ENCODE peak calls at places on chromosomes 12 and 14, in eight cellular contexts. Z is GM23338, L is fibroblast of lung, R is PC-3, U is hepatocyte, P is HepG2, G is neural progenitor cell, O is mammary epithelial cell. B is an unnamed sample.

GRCh38 chr12:57514720-57515467 is 5.4 kb downstream of the DDIT3 start:
- DNase-seq in L (no peak), R (no peak), O (no peak), Z (no peak), P (no peak), G (no peak), U (no peak), B (no peak)

GRCh38 chr14:98578204-98578603 is 693.8 kb downstream of the BCL11B start:
- DNase-seq in P (no peak), O (peak; percentile 94), Z (no peak), L (peak; percentile 50), G (no peak), R (peak; percentile 32), U (peak; percentile 28), B (no peak)

GRCh38 chr12:68804654-68805591 is 3.1 kb upstream of the MDM2 start:
- DNase-seq in R (no peak), Z (peak; percentile 73), P (peak; percentile 88), L (no peak), U (peak; percentile 30), O (no peak), G (no peak), B (no peak)

GRCh38 chr12:4214912-4215861 is 58.4 kb upstream of the CCND2 start:
- DNase-seq in O (no peak), P (no peak), R (no peak), Z (no peak), U (no peak), L (no peak), G (no peak), B (no peak)

GRCh38 chr12:21618566-21618965 is 13.9 kb upstream of the GYS2 start:
- DNase-seq in R (no peak), L (no peak), U (no peak), Z (no peak), P (no peak), O (no peak), G (no peak), B (no peak)

GRCh38 chr12:39145175-39145999 is 240.0 kb upstream of the CPNE8 start:
- DNase-seq in L (peak; percentile 21), G (peak; percentile 35), P (no peak), Z (peak; percentile 75), O (peak; percentile 36), U (peak; percentile 31), R (peak; percentile 70), B (no peak)

GRCh38 chr14:25050494-25051170 is 685 bp upstream of the STXBP6 start:
- DNase-seq in G (peak; percentile 57), P (no peak), U (peak; percentile 34), Z (peak; percentile 59), R (peak; percentile 38), L (peak; percentile 88), O (peak; percentile 58), B (no peak)

GRCh38 chr12:57576613-57577160 is 14.3 kb upstream of the PIP4K2C start:
- DNase-seq in O (no peak), P (peak; percentile 88), Z (no peak), L (no peak), G (no peak), R (peak; percentile 22), U (no peak), B (no peak)

GRCh38 chr12:130880411-130880885 is 8.6 kb downstream of the RAN start:
- DNase-seq in U (no peak), P (no peak), Z (no peak), G (no peak), L (no peak), O (no peak), R (no peak), B (no peak)

GRCh38 chr12:75641031-75641780 is 129.8 kb upstream of the KRR1 start:
- DNase-seq in G (no peak), U (peak; percentile 37), R (no peak), Z (no peak), P (no peak), O (peak; percentile 93), L (peak; percentile 99), B (peak; percentile 13)

GRCh38 chr14:20332386-20332945 is 613 bp downstream of the CCNB1IP1 start:
- DNase-seq in U (peak; percentile 56), G (peak; percentile 22), L (peak; percentile 8), O (peak; percentile 8), Z (peak; percentile 31), P (peak; percentile 42), R (no peak), B (no peak)

GRCh38 chr12:58341791-58342190 is 400.4 kb downstream of the ATP23 start:
- DNase-seq in O (no peak), U (peak; percentile 12), Z (no peak), L (peak; percentile 69), P (no peak), G (no peak), R (peak; percentile 13), B (peak; percentile 47)

GRCh38 chr12:91219511-91219910 is 36.9 kb upstream of the DCN start:
- DNase-seq in R (peak; percentile 41), O (peak; percentile 76), G (no peak), L (peak; percentile 19), U (peak; percentile 15), P (no peak), Z (no peak), B (no peak)

GRCh38 chr12:71392521-71393145 is 47.0 kb upstream of the LGR5 start:
- DNase-seq in R (peak; percentile 84), G (peak; percentile 74), O (peak; percentile 64), P (peak; percentile 69), U (peak; percentile 80), Z (peak; percentile 88), L (peak; percentile 74), B (peak; percentile 34)

GRCh38 chr12:57895337-57896138 is 45.8 kb upstream of the ATP23 start:
- DNase-seq in L (no peak), Z (no peak), P (no peak), U (no peak), G (no peak), R (no peak), O (no peak), B (no peak)

GRCh38 chr14:94157195-94157594 is 16.9 kb upstream of the PPP4R4 start:
- DNase-seq in U (no peak), L (no peak), Z (no peak), P (no peak), O (no peak), G (no peak), R (no peak), B (no peak)

DNA sequence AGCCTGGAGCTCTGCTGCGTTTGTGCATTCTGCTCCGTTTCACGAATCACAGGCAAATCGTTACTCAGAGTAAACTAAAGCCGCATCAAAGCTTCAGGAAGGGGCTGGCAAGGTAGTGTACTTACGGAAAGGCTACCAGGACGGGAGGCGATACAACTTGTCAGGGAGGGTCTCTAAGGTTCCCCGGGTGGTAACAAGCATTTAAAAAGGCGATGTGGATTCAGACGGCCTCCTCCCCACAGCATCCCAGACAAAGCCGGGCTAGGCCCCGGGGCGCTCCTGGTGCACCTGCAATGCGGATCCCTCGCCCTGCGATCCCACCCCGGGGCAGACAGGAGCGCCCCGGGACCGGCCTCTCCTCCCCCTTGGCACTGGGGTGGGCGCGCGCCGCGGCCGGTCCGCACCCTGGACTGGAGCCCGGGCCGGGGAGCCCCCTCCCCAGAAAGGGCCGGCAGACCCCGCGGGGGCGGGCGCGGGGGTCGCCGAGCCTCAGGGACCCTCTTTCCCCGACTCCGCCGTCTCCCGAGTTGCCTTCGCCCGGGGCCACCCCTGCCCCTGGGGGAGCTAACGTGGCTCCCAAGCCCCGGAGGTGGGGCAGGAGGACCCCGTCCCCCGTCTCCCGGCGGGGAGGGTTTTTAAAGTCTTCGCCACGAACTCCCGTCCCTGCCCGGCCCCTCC is 722 bp downstream of the CCDC92 start:
- DNase-seq in L (peak; percentile 59), O (peak; percentile 61), P (peak; percentile 58), Z (peak; percentile 98), G (peak; percentile 79), U (peak; percentile 64), R (peak; percentile 72), B (peak; percentile 24)
- TF ChIP-seq EZH2 in L (no peak), O (no peak), P (no peak), Z (no peak), G (no peak), U (no peak), R (no peak), B (no peak)

GRCh38 chr12:96570579-96570978 is 81.2 kb downstream of the CFAP54 start:
- DNase-seq in R (no peak), G (no peak), P (no peak), O (no peak), L (no peak), U (no peak), Z (no peak), B (no peak)

GRCh38 chr12:96571101-96571862 is 81.9 kb downstream of the CFAP54 start:
- DNase-seq in P (no peak), R (peak; percentile 8), Z (no peak), G (no peak), L (peak; percentile 45), U (no peak), O (no peak), B (no peak)
- H3K27me3 ChIP-seq in P (no peaks in the 10 kb centered on the region), R (peaks cover 3% of the 10 kb centered on the region), Z (no peaks in the 10 kb centered on the region), G (no peaks in the 10 kb centered on the region), L (no peaks in the 10 kb centered on the region), U (no peaks in the 10 kb centered on the region), O (no peaks in the 10 kb centered on the region), B (peaks cover 10% of the 10 kb centered on the region)

GRCh38 chr12:94149781-94150482 is 1.6 kb downstream of the PLXNC1 start:
- DNase-seq in P (no peak), U (peak; percentile 72), L (peak; percentile 26), G (peak; percentile 84), O (no peak), Z (peak; percentile 77), R (no peak), B (no peak)

GRCh38 chr12:94147377-94147990 is 893 bp upstream of the PLXNC1 start:
- DNase-seq in L (no peak), Z (no peak), U (no peak), O (no peak), R (no peak), G (no peak), P (no peak), B (no peak)

GRCh38 chr12:94147991-94148840 is at the start of gene PLXNC1:
- DNase-seq in Z (peak; percentile 75), L (peak; percentile 60), R (no peak), G (peak; percentile 81), U (peak; percentile 61), P (no peak), O (peak; percentile 24), B (no peak)

GRCh38 chr12:94150483-94151225 is 2.3 kb downstream of the PLXNC1 start:
- DNase-seq in G (peak; percentile 60), O (no peak), R (no peak), Z (peak; percentile 46), U (peak; percentile 57), L (no peak), P (no peak), B (no peak)

GRCh38 chr12:94148841-94149780 is 734 bp downstream of the PLXNC1 start:
- DNase-seq in P (no peak), L (peak; percentile 41), R (no peak), O (peak; percentile 17), G (peak; percentile 78), Z (peak; percentile 75), U (peak; percentile 79), B (no peak)
- TF ChIP-seq EZH2 in P (no peak), L (peak; percentile 95), R (no peak), O (peak; percentile 94), G (no peak), Z (peak; percentile 12), U (peak; percentile 64), B (no peak)

DNA sequence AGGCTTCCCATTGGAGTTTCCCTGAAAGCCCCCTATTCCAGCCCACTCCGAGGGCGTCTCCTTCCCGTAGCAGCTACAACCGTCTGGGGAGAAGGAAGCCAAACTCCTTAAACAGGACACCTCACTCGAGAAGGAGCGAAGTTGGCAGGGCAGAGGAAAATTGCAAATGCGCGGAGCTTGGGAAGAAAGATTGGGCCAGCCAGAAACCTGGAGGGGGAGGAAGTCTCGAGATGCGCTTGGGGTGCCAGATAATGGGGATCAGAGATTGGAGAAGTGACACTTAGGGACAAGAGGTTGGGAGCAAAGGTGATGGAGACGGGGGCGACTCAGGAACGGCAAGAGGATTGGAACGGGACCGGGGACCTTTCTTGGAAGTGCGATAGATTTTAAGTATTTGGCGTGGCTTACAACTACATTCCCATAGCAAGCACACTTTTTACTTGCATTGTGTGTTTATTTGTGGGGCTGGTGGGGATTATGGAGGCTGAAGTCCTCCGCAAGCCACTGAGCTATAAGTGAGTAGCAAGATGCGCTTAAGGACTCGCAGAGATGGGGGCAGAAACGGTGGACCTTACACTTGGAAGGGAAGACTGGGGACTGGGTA is 926 bp downstream of the HRK start:
- DNase-seq in R (no peak), U (no peak), L (no peak), P (no peak), Z (peak; percentile 32), G (peak; percentile 17), O (peak; percentile 18), B (peak; percentile 34)
- H3K27me3 ChIP-seq in R (peaks cover 27% of the 10 kb centered on the region), U (peaks cover 85% of the 10 kb centered on the region), L (peaks cover 57% of the 10 kb centered on the region), P (peaks cover 82% of the 10 kb centered on the region), Z (peaks cover 90% of the 10 kb centered on the region), G (peaks cover 89% of the 10 kb centered on the region), O (peaks cover 50% of the 10 kb centered on the region), B (peaks cover 3% of the 10 kb centered on the region)

B was measured in PC-9.